ENCODE peak calls at places on chromosome 20, in six cellular contexts. T is fibroblast of the aortic adventitia, Y is fibroblast of lung, N is fibroblast of mammary gland, U is thyroid gland, G is lower lobe of right lung. L is an unnamed sample.

GRCh38 chr20:60238992-60239655 is 280.9 kb downstream of the CDH26 start:
- DNase-seq in N (no peak), Y (peak), T (no peak), G (no peak), U (no peak), L (no peak)

GRCh38 chr20:20677186-20677585 is 35.3 kb downstream of the RALGAPA2 start:
- DNase-seq in Y (peak), T (peak), U (no peak), N (peak), G (no peak), L (no peak)

GRCh38 chr20:12715371-12715770 is 293.4 kb upstream of the SPTLC3 start:
- DNase-seq in G (no peak), T (no peak), N (no peak), Y (no peak), U (no peak), L (no peak)

GRCh38 chr20:215796-216195 is 11.3 kb upstream of the DEFB129 start:
- DNase-seq in Y (no peak), N (no peak), T (no peak), U (no peak), G (no peak), L (no peak)

GRCh38 chr20:63641146-63641791 is 12.0 kb downstream of the STMN3 start:
- DNase-seq in T (no peak), Y (no peak), G (peak), U (no peak), N (peak), L (no peak)

GRCh38 chr20:13990465-13990864 is at the start of gene SEL1L2:
- DNase-seq in U (no peak), G (no peak), Y (no peak), T (no peak), N (no peak), L (no peak)

GRCh38 chr20:21100590-21101452 is 5.3 kb downstream of the LINC00237 start:
- DNase-seq in T (peak), N (no peak), Y (no peak), G (peak), U (no peak), L (peak)

GRCh38 chr20:16014436-16014835 is 558.8 kb downstream of the KIF16B start:
- DNase-seq in G (no peak), T (no peak), Y (no peak), U (no peak), N (no peak), L (no peak)

GRCh38 chr20:62485062-62485700 is 9.4 kb upstream of the GATA5 start:
- DNase-seq in U (no peak), Y (peak), T (peak), G (no peak), N (no peak), L (no peak)

GRCh38 chr20:18688676-18689075 is 100.8 kb downstream of the DTD1 start:
- DNase-seq in U (no peak), G (peak), N (no peak), T (no peak), Y (no peak), L (no peak)

GRCh38 chr20:16821211-16822089 is 73.3 kb downstream of the OTOR start:
- DNase-seq in N (peak), G (peak), Y (peak), U (peak), T (peak), L (no peak)

GRCh38 chr20:50003253-50003656 is 20.5 kb downstream of the SNAI1 start:
- DNase-seq in G (no peak), T (peak), N (peak), U (no peak), Y (peak), L (no peak)

GRCh38 chr20:2742934-2743559 is 50.5 kb downstream of the EBF4 start:
- DNase-seq in Y (peak), T (peak), G (peak), U (peak), N (peak), L (peak)

GRCh38 chr20:10367425-10367920 is 66.5 kb downstream of the MKKS start:
- DNase-seq in Y (no peak), T (no peak), U (no peak), G (no peak), N (no peak), L (no peak)

GRCh38 chr20:57211949-57212889 is 54.2 kb downstream of the BMP7 start:
- DNase-seq in U (peak), T (peak), G (no peak), N (peak), Y (peak), L (no peak)

GRCh38 chr20:64143018-64143801 is 21.0 kb upstream of the MYT1 start:
- DNase-seq in G (peak), T (no peak), N (no peak), Y (no peak), U (no peak), L (no peak)

GRCh38 chr20:31570735-31571617 is 34.1 kb upstream of the ID1 start:
- DNase-seq in G (no peak), Y (peak), U (no peak), N (no peak), T (no peak), L (no peak)

GRCh38 chr20:61480158-61480825 is 228.2 kb downstream of the CDH4 start:
- DNase-seq in Y (no peak), N (no peak), U (no peak), G (no peak), T (no peak), L (no peak)
- TF ChIP-seq CTCF in Y (no peak), N (peak), U (no peak), G (no peak), T (no peak), L (no peak)

GRCh38 chr20:58890454-58891075 is 38.0 kb downstream of the GNAS start:
- DNase-seq in U (peak), N (peak), G (peak), T (peak), Y (peak), L (peak)
- TF ChIP-seq CTCF in U (no peak), N (no peak), G (no peak), T (no peak), Y (no peak), L (no peak)

GRCh38 chr20:46402236-46402886 is 4.1 kb downstream of the ELMO2 start:
- DNase-seq in Y (peak), U (no peak), G (no peak), T (peak), N (peak), L (no peak)

GRCh38 chr20:46408281-46408731 is 1.9 kb upstream of the ELMO2 start:
- DNase-seq in U (no peak), T (no peak), G (no peak), Y (no peak), N (no peak), L (no peak)

GRCh38 chr20:46407671-46407996 is 1.2 kb upstream of the ELMO2 start:
- DNase-seq in Y (no peak), G (no peak), U (no peak), T (no peak), N (no peak), L (no peak)

GRCh38 chr20:46406986-46407670 is 713 bp upstream of the ELMO2 start:
- DNase-seq in Y (peak), T (no peak), N (no peak), G (peak), U (peak), L (no peak)

DNA sequence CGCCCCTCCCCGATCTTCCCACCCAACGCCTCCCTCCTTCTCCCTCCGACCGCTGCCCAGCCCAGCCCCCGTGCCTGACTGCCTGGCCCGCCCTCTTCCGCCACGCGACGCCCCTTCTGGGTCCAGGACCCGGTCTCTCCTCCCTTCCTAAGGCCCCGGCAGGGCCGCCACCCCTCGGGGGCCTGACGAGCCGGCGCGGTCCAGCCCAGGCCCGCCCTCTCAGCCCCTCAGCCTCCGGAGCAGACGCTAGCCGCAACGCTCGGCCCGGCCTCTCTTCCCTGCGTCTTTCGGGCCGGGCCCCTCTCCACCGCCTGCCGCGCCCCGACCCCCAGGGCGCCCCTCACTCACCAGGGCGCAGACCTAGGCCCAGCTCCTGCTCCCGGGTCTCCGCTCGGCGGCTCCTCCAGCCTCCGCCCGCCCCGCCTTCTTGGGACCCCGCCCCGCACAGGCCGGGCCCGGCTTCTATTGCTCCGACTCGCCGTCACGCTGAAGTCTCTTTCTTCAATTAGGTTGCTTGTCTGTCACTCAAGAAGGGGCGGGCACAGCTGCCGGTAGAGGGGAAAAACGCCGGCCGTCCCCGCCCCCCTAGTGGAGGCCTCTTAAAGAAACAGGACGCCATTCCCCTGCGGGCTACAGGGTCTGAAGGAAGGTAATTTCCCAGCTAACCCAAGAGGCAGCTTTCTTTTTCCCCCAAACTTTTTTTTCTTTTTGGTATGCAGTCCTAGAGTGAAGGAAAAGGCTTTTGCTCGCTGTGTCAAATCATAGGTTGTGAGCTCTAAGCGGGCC is at the start of gene ELMO2:
- DNase-seq in N (peak), U (peak), G (peak), T (peak), Y (peak), L (peak)
- TF ChIP-seq CTCF in N (no peak), U (no peak), G (peak), T (peak), Y (no peak), L (peak)

DNA sequence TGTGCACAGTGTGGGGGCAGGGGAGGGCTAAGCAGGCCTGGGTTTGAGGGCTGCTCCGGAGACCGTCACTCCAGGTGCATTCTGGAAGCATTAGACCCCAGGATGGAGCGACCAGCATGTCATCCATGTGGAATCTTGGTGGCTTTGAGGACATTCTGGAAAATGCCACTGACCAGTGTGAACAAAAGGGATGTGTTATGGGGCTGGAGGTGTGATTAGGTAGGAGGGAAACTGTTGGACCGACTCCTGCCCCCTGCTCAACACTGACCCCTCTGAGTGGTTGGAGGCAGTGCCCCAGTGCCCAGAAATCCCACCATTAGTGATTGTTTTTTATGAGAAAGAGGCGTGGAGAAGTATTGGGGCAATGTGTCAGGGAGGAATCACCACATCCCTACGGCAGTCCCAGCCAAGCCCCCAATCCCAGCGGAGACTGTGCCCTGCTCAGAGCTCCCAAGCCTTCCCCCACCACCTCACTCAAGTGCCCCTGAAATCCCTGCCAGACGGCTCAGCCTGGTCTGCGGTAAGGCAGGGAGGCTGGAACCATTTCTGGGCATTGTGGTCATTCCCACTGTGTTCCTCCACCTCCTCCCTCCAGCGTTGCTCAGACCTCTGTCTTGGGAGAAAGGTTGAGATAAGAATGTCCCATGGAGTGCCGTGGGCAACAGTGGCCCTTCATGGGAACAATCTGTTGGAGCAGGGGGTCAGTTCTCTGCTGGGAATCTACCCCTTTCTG is 44.0 kb upstream of the TTPAL start:
- DNase-seq in T (peak), U (no peak), G (no peak), N (no peak), Y (peak), L (no peak)
- TF ChIP-seq CTCF in T (no peak), U (no peak), G (no peak), N (no peak), Y (no peak), L (no peak)

GRCh38 chr20:35001596-35002362 is 46.1 kb downstream of the MYH7B start:
- DNase-seq in N (no peak), T (no peak), U (no peak), Y (no peak), G (peak), L (no peak)
- TF ChIP-seq CTCF in N (peak), T (peak), U (peak), Y (no peak), G (no peak), L (peak)

GRCh38 chr20:46682063-46682821 is 7.0 kb downstream of the TP53RK start:
- DNase-seq in U (no peak), N (no peak), Y (no peak), T (no peak), G (no peak), L (no peak)

GRCh38 chr20:46680684-46681031 is 8.6 kb downstream of the TP53RK start:
- DNase-seq in Y (no peak), G (no peak), U (no peak), N (no peak), T (no peak), L (no peak)

GRCh38 chr20:46683068-46683477 is 6.2 kb downstream of the TP53RK start:
- DNase-seq in G (no peak), Y (no peak), U (no peak), N (no peak), T (peak), L (no peak)

GRCh38 chr20:46683620-46683938 is 5.7 kb downstream of the TP53RK start:
- DNase-seq in T (no peak), Y (no peak), G (no peak), U (no peak), N (no peak), L (no peak)

GRCh38 chr20:46681032-46681854 is 8.0 kb downstream of the TP53RK start:
- DNase-seq in Y (peak), T (peak), N (peak), G (no peak), U (peak), L (peak)
- TF ChIP-seq CTCF in Y (peak), T (peak), N (peak), G (peak), U (peak), L (peak)

GRCh38 chr20:51378171-51378928 is 164.2 kb downstream of the NFATC2 start:
- DNase-seq in Y (no peak), N (no peak), T (no peak), G (no peak), U (peak), L (no peak)
- TF ChIP-seq CTCF in Y (no peak), N (peak), T (no peak), G (no peak), U (peak), L (peak)

DNA sequence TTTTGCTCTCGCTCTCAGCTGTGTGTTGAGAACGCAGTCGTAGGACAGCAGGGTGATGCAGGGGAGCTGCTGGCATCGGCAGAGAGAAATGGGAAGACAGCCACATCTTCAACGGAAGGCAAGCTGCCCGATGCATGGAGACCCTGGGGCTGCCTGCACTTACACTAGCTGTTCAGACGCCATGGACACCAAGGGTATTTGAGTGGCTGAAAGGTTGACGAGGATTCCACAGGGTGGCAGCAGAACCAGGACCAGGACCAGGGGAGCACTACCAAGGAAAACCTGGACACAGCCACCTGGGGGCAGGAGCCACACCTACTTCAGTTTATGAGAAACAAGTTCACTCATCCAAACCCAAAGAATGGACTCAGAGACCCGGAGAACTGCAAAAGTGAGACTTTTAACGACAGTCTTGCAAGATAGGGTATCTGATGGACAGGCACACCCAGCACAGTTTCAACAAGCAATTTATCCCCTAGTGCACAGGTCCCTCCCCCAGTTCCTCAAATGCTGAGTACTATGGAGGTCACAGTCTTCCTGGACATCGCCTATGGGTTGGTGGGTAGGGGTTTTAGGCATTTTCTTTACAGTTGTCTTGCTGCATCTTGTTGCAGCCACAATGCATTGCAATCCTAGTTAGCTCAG is 56.3 kb upstream of the ENTPD6 start:
- DNase-seq in T (no peak), G (no peak), Y (no peak), U (peak), N (no peak), L (no peak)
- TF ChIP-seq CTCF in T (no peak), G (peak), Y (no peak), U (no peak), N (no peak), L (peak)

GRCh38 chr20:43911066-43911465 is 3.6 kb upstream of the TOX2 start:
- DNase-seq in G (no peak), Y (peak), N (peak), T (peak), U (no peak), L (no peak)
- TF ChIP-seq CTCF in G (peak), Y (peak), N (peak), T (peak), U (no peak), L (no peak)